ENCODE peak calls at places on chromosome 7, in four cellular contexts. K is HepG2, M is mammary epithelial cell, T is GM23338. E is an unnamed sample. For H4K20me1, the result is how much of the 10 kb centered on the place peaks cover.

GRCh38 chr7:27300401-27300800 is 57.8 kb downstream of the EVX1 start:
- DNase-seq in T (no peak), M (peak), K (no peak), E (no peak)

GRCh38 chr7:137828456-137828855 is 18.3 kb downstream of the DGKI start:
- DNase-seq in K (no peak), T (no peak), M (no peak), E (no peak)

GRCh38 chr7:71329030-71329668 is 197.2 kb downstream of the GALNT17 start:
- DNase-seq in K (no peak), T (no peak), M (no peak), E (no peak)

GRCh38 chr7:69365588-69366241 is 232.6 kb upstream of the AUTS2 start:
- DNase-seq in M (no peak), T (no peak), K (no peak), E (no peak)

GRCh38 chr7:11319491-11320274 is 346.0 kb downstream of the PHF14 start:
- DNase-seq in T (no peak), M (peak), K (no peak), E (no peak)

GRCh38 chr7:127239814-127240213 is 12.9 kb downstream of the GRM8 start:
- DNase-seq in K (no peak), M (no peak), T (peak), E (no peak)

GRCh38 chr7:106813705-106814305 is 51.3 kb upstream of the PIK3CG start:
- DNase-seq in M (no peak), K (no peak), T (no peak), E (no peak)

GRCh38 chr7:330554-331230 is 40.7 kb downstream of the FOXL3 start:
- DNase-seq in M (no peak), T (no peak), K (no peak), E (no peak)

GRCh38 chr7:35255417-35255798 is 1.5 kb upstream of the TBX20 start:
- DNase-seq in T (peak), K (no peak), M (no peak), E (no peak)

GRCh38 chr7:14806886-14807285 is 95.7 kb downstream of the DGKB start:
- DNase-seq in M (no peak), K (no peak), T (no peak), E (no peak)

GRCh38 chr7:4707134-4707651 is 25.1 kb downstream of the FOXK1 start:
- DNase-seq in T (peak), K (no peak), M (no peak), E (no peak)

GRCh38 chr7:155526225-155526624 is 20.1 kb downstream of the CNPY1 start:
- DNase-seq in K (no peak), T (no peak), M (no peak), E (no peak)

GRCh38 chr7:30799206-30799975 is 28.2 kb downstream of the MINDY4 start:
- DNase-seq in M (peak), T (no peak), K (no peak), E (peak)

GRCh38 chr7:133481676-133482075 is 228.8 kb downstream of the EXOC4 start:
- DNase-seq in T (no peak), M (peak), K (no peak), E (no peak)

GRCh38 chr7:101952355-101953247 is 135.2 kb downstream of the CUX1 start:
- DNase-seq in T (no peak), K (no peak), M (peak), E (no peak)

GRCh38 chr7:42745357-42746022 is 166.4 kb downstream of the C7orf25 start:
- DNase-seq in T (peak), M (no peak), K (peak), E (no peak)

GRCh38 chr7:155815332-155816191 is 3.3 kb upstream of the SHH start:
- DNase-seq in K (no peak), M (peak), T (peak), E (no peak)

GRCh38 chr7:131284702-131285419 is 42.8 kb upstream of the MKLN1 start:
- DNase-seq in M (peak), T (no peak), K (no peak), E (no peak)

GRCh38 chr7:24717247-24717622 is 40.0 kb downstream of the GSDME start:
- DNase-seq in T (no peak), K (no peak), M (no peak), E (no peak)

GRCh38 chr7:155213385-155213784 is 84.3 kb upstream of the INSIG1 start:
- DNase-seq in K (no peak), M (no peak), T (no peak), E (no peak)

GRCh38 chr7:31336202-31337035 is 4.1 kb downstream of the NEUROD6 start:
- DNase-seq in K (no peak), M (no peak), T (peak), E (no peak)

GRCh38 chr7:158353606-158354570 is 233.7 kb downstream of the PTPRN2 start:
- DNase-seq in M (no peak), T (peak), K (peak), E (no peak)

GRCh38 chr7:24851791-24852190 is 94.5 kb upstream of the GSDME start:
- DNase-seq in T (no peak), M (peak), K (peak), E (no peak)

GRCh38 chr7:142611566-142612250 is 137.6 kb upstream of the PRSS1 start:
- DNase-seq in M (no peak), T (no peak), K (no peak), E (no peak)

GRCh38 chr7:85730016-85730415 is 543.2 kb upstream of the SEMA3D start:
- DNase-seq in T (no peak), M (no peak), K (no peak), E (no peak)

GRCh38 chr7:82051641-82052040 is 281.8 kb upstream of the HGF start:
- DNase-seq in T (no peak), K (no peak), M (no peak), E (no peak)

DNA sequence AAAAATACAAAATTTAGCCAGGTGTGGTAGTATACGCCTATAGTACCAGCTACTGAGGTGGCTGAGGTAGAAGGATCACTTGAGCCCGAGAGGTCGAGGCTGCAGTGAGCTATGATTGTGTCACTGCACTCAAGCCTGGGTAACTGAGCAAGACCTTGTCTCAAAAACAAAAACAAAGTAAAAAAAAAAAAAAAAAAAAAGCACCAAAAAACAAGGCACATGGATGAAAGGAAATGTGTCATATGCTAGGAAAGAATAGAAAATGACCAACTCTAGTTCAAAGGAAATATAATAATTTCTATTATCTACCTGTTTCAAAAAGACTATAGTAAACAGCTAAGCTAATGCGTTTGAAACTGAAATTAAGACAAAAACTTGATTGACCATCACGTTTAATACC is 33.8 kb downstream of the UBE2H start:
- DNase-seq in M (no peak), K (no peak), T (no peak), E (no peak)
- H4K20me1 ChIP-seq in M (under half), K (half or more), T (under half), E (under half)

GRCh38 chr7:6475433-6476186 is 27.9 kb upstream of the DAGLB start:
- DNase-seq in T (no peak), M (no peak), K (no peak), E (no peak)
- H4K20me1 ChIP-seq in T (under half), M (under half), K (half or more), E (under half)

DNA sequence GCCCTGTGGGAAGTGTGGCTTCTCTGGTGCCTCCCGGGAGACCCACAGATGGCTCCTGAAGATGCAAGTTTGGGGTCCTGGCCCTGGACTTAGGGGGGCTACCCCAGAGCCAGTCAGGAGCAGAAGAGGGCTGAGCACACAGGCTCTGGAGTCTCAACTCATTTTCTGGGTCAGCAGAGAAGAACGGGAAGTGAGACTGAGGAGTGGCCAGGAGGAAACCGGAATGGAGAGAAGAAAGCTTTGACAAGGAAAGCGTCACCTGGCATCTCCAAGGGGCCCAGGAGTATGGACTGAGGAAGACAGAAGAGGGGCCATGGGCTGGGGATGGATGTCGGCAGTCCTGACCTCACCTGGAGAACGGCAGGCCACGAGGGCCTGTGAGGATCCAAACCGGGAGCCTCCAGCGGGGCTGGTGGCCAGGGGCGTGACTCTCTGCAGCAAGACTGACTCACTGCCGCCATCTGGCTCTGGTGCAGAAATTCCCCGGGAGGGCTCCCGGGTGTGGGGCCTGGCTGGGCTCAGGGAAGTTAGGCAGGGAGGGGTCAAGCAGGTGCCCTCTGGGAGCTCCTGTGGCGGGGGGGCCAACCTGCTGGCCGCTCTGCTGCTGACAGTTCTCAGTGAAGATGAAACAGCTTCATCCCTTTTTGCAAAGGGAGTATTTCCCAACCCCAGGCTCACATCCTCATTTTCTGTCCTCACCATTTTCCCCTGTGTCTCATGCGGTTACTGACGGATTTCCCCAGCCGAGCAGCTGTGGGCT is 23.6 kb downstream of the DAGLB start:
- DNase-seq in K (no peak), M (peak), T (peak), E (no peak)
- H4K20me1 ChIP-seq in K (under half), M (under half), T (under half), E (under half)

GRCh38 chr7:120654241-120654640 is 203.7 kb downstream of the TSPAN12 start:
- DNase-seq in M (no peak), T (no peak), K (no peak), E (no peak)
- H4K20me1 ChIP-seq in M (under half), T (under half), K (under half), E (under half)